ENCODE peak calls at places on chromosomes 7 and 10, in five cellular contexts. V, G, C, O and D are unnamed samples.

GRCh38 chr10:125084191-125085186 is 75.9 kb downstream of the CTBP2 start:
- DNase-seq in V (peak), G (no peak), C (no peak), O (peak), D (peak)

GRCh38 chr7:100157334-100158228 is 942 bp downstream of the TRAPPC14 start:
- DNase-seq in G (no peak), C (no peak), O (no peak), V (peak), D (peak)

GRCh38 chr7:25807212-25807611 is 344.8 kb upstream of the NFE2L3 start:
- DNase-seq in C (no peak), V (no peak), G (no peak), O (no peak), D (no peak)

GRCh38 chr7:44433255-44434022 is 57.0 kb downstream of the NUDCD3 start:
- DNase-seq in V (no peak), C (no peak), G (no peak), O (no peak), D (no peak)

GRCh38 chr10:132200344-132201110 is 13.8 kb downstream of the DPYSL4 start:
- DNase-seq in O (no peak), C (no peak), V (no peak), G (no peak), D (no peak)

GRCh38 chr10:116992183-116992582 is 12.8 kb downstream of the SHTN1 start:
- DNase-seq in V (no peak), G (no peak), C (no peak), O (no peak), D (no peak)

GRCh38 chr7:101126651-101127459 is at the start of gene SERPINE1:
- DNase-seq in O (no peak), C (peak), G (peak), V (peak), D (peak)

GRCh38 chr7:136677456-136678365 is 190.7 kb upstream of the CHRM2 start:
- DNase-seq in V (peak), G (no peak), C (no peak), O (no peak), D (peak)

GRCh38 chr10:108250954-108251620 is 1086.6 kb upstream of the SORCS1 start:
- DNase-seq in V (no peak), G (no peak), C (no peak), O (no peak), D (no peak)